ENCODE peak calls at places on chromosomes 12 and 14, in five cellular contexts. L is gastrocnemius medialis, Z is adrenal gland, K is BJ, H is fibroblast of pulmonary artery. U is an unnamed sample.

GRCh38 chr14:70203686-70204085 is 14.9 kb upstream of the SLC8A3 start:
- DNase-seq in H (no peak), Z (no peak), K (no peak), L (no peak), U (no peak)

GRCh38 chr14:83709116-83709515 is 1820.8 kb upstream of the FLRT2 start:
- DNase-seq in H (no peak), L (no peak), Z (no peak), K (no peak), U (no peak)

GRCh38 chr14:74580275-74580672 is 31.8 kb downstream of the LTBP2 start:
- DNase-seq in K (no peak), H (no peak), Z (no peak), L (no peak), U (no peak)

GRCh38 chr12:80810874-80811273 is 94.2 kb downstream of the MYF5 start:
- DNase-seq in L (no peak), K (no peak), Z (no peak), H (no peak), U (no peak)

GRCh38 chr12:95205685-95206084 is 11.6 kb downstream of the FGD6 start:
- DNase-seq in K (peak; percentile 63), Z (peak; percentile 70), L (no peak), H (peak; percentile 89), U (no peak)

GRCh38 chr12:10363922-10364838 is 25.7 kb downstream of the KLRK1 start:
- DNase-seq in L (peak; percentile 16), Z (peak; percentile 51), K (no peak), H (peak; percentile 55), U (no peak)

GRCh38 chr14:104144911-104145825 is 6.8 kb downstream of the KIF26A start:
- DNase-seq in K (no peak), L (no peak), Z (no peak), H (no peak), U (no peak)

GRCh38 chr12:57235728-57236131 is 6.2 kb downstream of the SHMT2 start:
- DNase-seq in H (no peak), Z (no peak), L (no peak), K (no peak), U (no peak)

GRCh38 chr14:85344847-85345591 is 184.9 kb upstream of the FLRT2 start:
- DNase-seq in H (no peak), L (no peak), Z (no peak), K (no peak), U (no peak)

GRCh38 chr14:52146504-52146903 is 77.6 kb upstream of the NID2 start:
- DNase-seq in K (no peak), L (no peak), H (peak; percentile 16), Z (no peak), U (no peak)

GRCh38 chr14:51457858-51458562 is 193.7 kb upstream of the FRMD6 start:
- DNase-seq in K (no peak), Z (no peak), H (no peak), L (no peak), U (no peak)

GRCh38 chr12:47990351-47991105 is 13.7 kb downstream of the COL2A1 start:
- DNase-seq in K (no peak), H (no peak), L (no peak), Z (no peak), U (no peak)

GRCh38 chr12:52278530-52278929 is 4.1 kb downstream of the KRT86 start:
- DNase-seq in K (no peak), H (no peak), L (no peak), Z (no peak), U (no peak)

GRCh38 chr12:52277486-52278245 is 3.2 kb downstream of the KRT86 start:
- DNase-seq in H (peak; percentile 16), L (no peak), K (no peak), Z (peak; percentile 29), U (peak; percentile 48)

GRCh38 chr12:52280319-52280795 is 5.9 kb downstream of the KRT86 start:
- DNase-seq in Z (no peak), K (peak; percentile 91), H (peak; percentile 97), L (no peak), U (peak; percentile 57)

GRCh38 chr12:52279683-52280318 is 5.4 kb downstream of the KRT86 start:
- DNase-seq in L (no peak), K (no peak), Z (no peak), H (peak; percentile 12), U (peak; percentile 50)

DNA sequence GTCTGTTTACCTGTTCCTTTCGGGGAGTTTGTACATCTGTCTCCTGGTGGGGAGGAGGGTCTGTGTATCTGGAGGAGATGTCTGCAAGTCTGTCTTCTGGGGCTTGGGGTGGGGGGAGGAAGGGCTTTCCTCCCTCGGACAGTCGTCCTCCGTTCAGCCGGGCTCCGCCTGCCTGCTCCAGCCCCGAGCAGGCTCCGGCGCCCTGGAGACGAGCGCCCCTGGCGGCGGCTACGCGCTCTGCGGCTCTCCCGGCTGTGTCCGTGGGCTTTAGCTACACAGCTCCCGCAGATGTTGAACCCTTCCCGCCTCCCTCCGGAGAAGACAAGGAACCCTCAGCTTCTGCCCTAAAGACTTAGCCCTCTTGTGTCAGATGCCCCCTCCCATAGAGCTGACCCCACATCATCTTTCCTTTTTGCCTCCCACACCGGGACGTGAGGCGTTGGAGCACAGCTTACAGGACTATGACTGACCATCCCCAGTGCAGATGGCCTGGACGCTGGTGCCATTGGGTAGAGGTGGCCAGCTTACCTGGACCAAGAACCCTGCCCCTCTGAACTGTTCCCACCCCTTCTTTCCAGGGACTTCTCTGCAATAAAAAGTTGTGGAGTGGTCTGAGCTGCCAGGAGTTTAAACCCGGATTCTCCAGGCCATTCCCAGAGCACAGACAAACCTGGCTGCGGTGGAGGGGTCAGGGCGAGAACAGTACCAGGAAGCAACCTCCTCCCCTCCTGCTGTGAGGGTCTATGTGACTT is 4.7 kb downstream of the KRT86 start:
- DNase-seq in Z (peak; percentile 80), K (no peak), L (peak; percentile 36), H (peak; percentile 79), U (peak; percentile 89)
- TF ChIP-seq CTCF in Z (peak; percentile 72), K (peak; percentile 99), L (peak; percentile 89), H (peak; percentile 86), U (peak; percentile 99)

GRCh38 chr12:120630139-120630895 is 10.1 kb upstream of the CABP1 start:
- DNase-seq in K (no peak), Z (no peak), H (no peak), L (no peak), U (no peak)

GRCh38 chr12:120631097-120631496 is 9.3 kb upstream of the CABP1 start:
- DNase-seq in Z (no peak), H (no peak), K (no peak), L (no peak), U (no peak)

GRCh38 chr12:120625557-120626419 is 14.6 kb upstream of the CABP1 start:
- DNase-seq in L (no peak), H (no peak), K (no peak), Z (peak; percentile 40), U (no peak)

DNA sequence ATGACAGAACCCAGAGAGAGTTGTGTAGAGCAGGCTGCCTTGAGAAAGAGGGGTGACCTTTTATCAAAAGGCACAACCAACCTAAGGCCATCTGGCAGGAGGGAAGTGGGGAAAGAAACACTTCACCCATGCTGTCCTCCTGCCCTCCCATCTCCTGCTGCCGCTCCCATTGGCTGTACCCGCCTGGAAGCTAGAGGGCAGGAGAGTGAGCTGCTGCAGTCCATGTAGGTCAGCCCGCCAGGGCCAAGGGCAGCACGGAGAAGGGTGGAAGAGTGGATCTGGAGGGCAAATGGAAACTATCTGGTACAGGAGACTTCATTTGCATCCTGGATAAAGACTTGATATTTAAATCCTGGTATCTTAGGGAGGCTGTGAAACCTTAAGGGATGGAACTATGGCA is 11.5 kb upstream of the CABP1 start:
- DNase-seq in L (no peak), Z (peak; percentile 68), H (no peak), K (no peak), U (no peak)
- TF ChIP-seq CTCF in L (no peak), Z (peak; percentile 38), H (peak; percentile 30), K (peak; percentile 28), U (no peak)

DNA sequence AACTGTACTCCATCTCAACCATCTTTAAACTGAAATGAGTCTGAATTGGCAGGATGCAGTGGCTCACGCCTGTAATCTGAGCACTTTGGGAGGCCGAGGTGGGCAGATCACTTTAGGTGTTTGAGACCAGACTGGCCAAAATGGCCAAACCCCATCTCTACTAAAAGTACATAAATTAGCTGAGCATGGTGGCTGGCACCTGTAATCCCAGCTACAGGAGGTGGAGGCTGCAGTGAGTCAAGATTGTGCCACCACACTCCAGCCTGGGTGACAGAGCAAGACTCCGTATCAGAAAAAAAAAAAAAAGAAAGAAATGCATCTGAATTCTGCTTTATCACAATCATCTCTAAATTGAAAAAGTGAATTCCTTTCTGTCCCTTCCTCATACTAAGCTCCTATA is 110.3 kb downstream of the NELL2 start:
- DNase-seq in K (no peak), H (no peak), L (no peak), Z (no peak), U (no peak)
- TF ChIP-seq CTCF in K (no peak), H (no peak), L (no peak), Z (no peak), U (no peak)

GRCh38 chr12:122116707-122117535 is 38.4 kb downstream of the MLXIP start:
- DNase-seq in Z (no peak), H (no peak), K (no peak), L (no peak), U (no peak)
- TF ChIP-seq CTCF in Z (no peak), H (peak; percentile 5), K (no peak), L (peak; percentile 33), U (no peak)

DNA sequence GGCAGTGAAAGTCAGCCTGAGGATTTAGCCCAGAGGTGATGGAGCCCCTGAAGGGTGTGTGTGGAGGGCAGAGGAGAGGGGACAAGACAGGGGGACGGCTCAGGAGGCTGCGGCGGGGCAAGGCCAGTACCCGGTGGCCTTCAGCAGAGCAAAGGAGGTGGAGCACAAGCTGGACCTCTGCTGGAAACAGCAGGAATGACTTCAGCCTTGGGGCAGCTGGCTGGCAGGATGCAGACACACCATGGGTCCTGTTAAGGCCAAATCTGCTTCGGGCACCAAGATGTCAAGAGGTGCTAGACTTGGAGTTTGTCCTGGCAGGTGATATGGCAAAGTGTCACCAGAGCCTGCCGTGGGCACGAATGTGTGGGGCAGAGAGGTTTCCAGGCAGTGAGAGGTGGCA is 92.1 kb downstream of the LGMN start:
- DNase-seq in L (no peak), H (no peak), K (no peak), Z (peak; percentile 38), U (no peak)
- TF ChIP-seq CTCF in L (no peak), H (peak; percentile 12), K (peak; percentile 15), Z (peak; percentile 19), U (no peak)

GRCh38 chr14:58881433-58881832 is 243.7 kb downstream of the DACT1 start:
- DNase-seq in K (no peak), H (no peak), L (no peak), Z (no peak), U (no peak)

GRCh38 chr14:58882577-58883018 is 244.8 kb downstream of the DACT1 start:
- DNase-seq in H (peak; percentile 77), L (no peak), K (no peak), Z (no peak), U (no peak)

GRCh38 chr14:58878740-58879139 is 241.0 kb downstream of the DACT1 start:
- DNase-seq in L (no peak), Z (no peak), K (no peak), H (no peak), U (no peak)

GRCh38 chr14:58887931-58888330 is 250.2 kb downstream of the DACT1 start:
- DNase-seq in H (no peak), Z (no peak), L (no peak), K (no peak), U (no peak)

GRCh38 chr14:58884442-58884841 is 246.7 kb downstream of the DACT1 start:
- DNase-seq in Z (no peak), K (no peak), L (no peak), H (no peak), U (no peak)
- TF ChIP-seq CTCF in Z (peak; percentile 23), K (peak; percentile 8), L (no peak), H (peak; percentile 19), U (peak; percentile 56)

U was measured in type B pancreatic cell.